ENCODE peak calls at places on chromosomes 6 and 20, in ten cellular contexts. R is CD4-positive, alpha-beta T cell; D is germinal center; O is fibroblast of lung; A is B cell; S is stimulated activated CD4-positive, alpha-beta T cell treated with anti-CD3 and anti-CD28 coated beads, Interleukin-4, amount 100 ng/mL, for 1 hour; L is hypothalamus; X is amniotic stem cell; W is HuH-7.5; H is HEK293T. Y is an unnamed sample.

GRCh38 chr20:43762911-43763310 is 36.1 kb upstream of the GTSF1L start:
- DNase-seq in W (no peak), S (no peak), L (no peak), X (no peak), O (no peak), R (no peak), A (no peak), H (no peak), D (no peak), Y (no peak)

GRCh38 chr6:51529240-51529639 is 558.2 kb downstream of the PKHD1 start:
- DNase-seq in L (no peak), R (no peak), W (no peak), S (no peak), H (no peak), X (no peak), D (no peak), O (no peak), A (no peak), Y (no peak)

GRCh38 chr6:12371641-12372146 is 81.5 kb downstream of the EDN1 start:
- DNase-seq in W (peak), H (no peak), L (no peak), S (no peak), R (no peak), D (no peak), X (no peak), O (no peak), A (no peak), Y (peak)

GRCh38 chr20:34037121-34037520 is 43.4 kb downstream of the RALY start:
- DNase-seq in S (peak), R (peak), D (no peak), O (no peak), X (no peak), L (no peak), W (no peak), H (no peak), A (peak), Y (no peak)

GRCh38 chr6:25485820-25486559 is 166.0 kb upstream of the SCGN start:
- DNase-seq in A (no peak), S (no peak), O (peak), D (no peak), L (no peak), H (peak), R (no peak), X (no peak), W (no peak), Y (no peak)

GRCh38 chr6:141107562-141108160 is 1025.1 kb upstream of the GJE1 start:
- DNase-seq in D (no peak), W (no peak), A (no peak), O (no peak), X (no peak), L (no peak), H (no peak), S (no peak), R (no peak), Y (peak)

GRCh38 chr20:34675561-34675960 is 1.3 kb downstream of the PIGU start:
- DNase-seq in X (no peak), H (no peak), R (no peak), W (no peak), A (no peak), S (no peak), O (no peak), D (no peak), L (no peak), Y (no peak)

GRCh38 chr6:112205521-112206458 is 48.6 kb downstream of the LAMA4 start:
- DNase-seq in D (no peak), L (no peak), H (no peak), A (no peak), S (no peak), X (no peak), O (no peak), R (no peak), W (no peak), Y (no peak)

GRCh38 chr20:41136336-41136694 is 1.0 kb upstream of the PLCG1 start:
- DNase-seq in A (no peak), O (no peak), S (no peak), D (peak), W (no peak), H (no peak), X (no peak), R (no peak), L (no peak), Y (no peak)

GRCh38 chr6:20919677-20920385 is 385.6 kb downstream of the CDKAL1 start:
- DNase-seq in A (no peak), O (peak), X (no peak), L (no peak), D (no peak), S (no peak), W (no peak), H (no peak), R (no peak), Y (no peak)

GRCh38 chr20:16940701-16941100 is 192.5 kb downstream of the OTOR start:
- DNase-seq in R (no peak), H (no peak), O (no peak), D (no peak), A (no peak), S (no peak), L (no peak), X (no peak), W (no peak), Y (no peak)

GRCh38 chr6:33313709-33314514 is at the start of gene TAPBP:
- DNase-seq in A (peak), X (no peak), O (peak), D (peak), W (peak), L (peak), S (peak), H (peak), R (peak), Y (peak)

GRCh38 chr6:140316966-140317365 is 942.5 kb upstream of the CITED2 start:
- DNase-seq in O (no peak), L (no peak), D (no peak), R (no peak), H (no peak), X (no peak), W (no peak), S (no peak), A (no peak), Y (no peak)

GRCh38 chr6:5120011-5120410 is 34.9 kb downstream of the PPP1R3G start:
- DNase-seq in L (no peak), H (no peak), D (no peak), A (no peak), R (no peak), S (no peak), X (no peak), W (no peak), O (no peak), Y (no peak)

GRCh38 chr20:35698298-35699126 is 640 bp downstream of the NFS1 start:
- DNase-seq in H (no peak), R (peak), L (no peak), O (no peak), A (no peak), S (no peak), D (peak), W (peak), X (no peak), Y (peak)

GRCh38 chr6:43716099-43716498 is 28.5 kb upstream of the MRPS18A start:
- DNase-seq in O (peak), R (no peak), S (no peak), H (no peak), A (no peak), L (no peak), X (no peak), D (no peak), W (no peak), Y (no peak)

GRCh38 chr6:90490030-90490429 is 96.8 kb downstream of the MAP3K7 start:
- DNase-seq in A (no peak), H (no peak), D (no peak), X (no peak), R (no peak), W (no peak), L (no peak), S (no peak), O (no peak), Y (peak)

GRCh38 chr6:40344566-40345185 is 242.5 kb downstream of the LRFN2 start:
- DNase-seq in H (no peak), S (no peak), X (no peak), L (no peak), O (no peak), R (peak), A (no peak), D (no peak), W (no peak), Y (no peak)

GRCh38 chr6:157990321-157991066 is 8.8 kb downstream of the SYNJ2 start:
- DNase-seq in H (no peak), R (no peak), W (no peak), X (no peak), O (no peak), A (peak), D (peak), L (no peak), S (peak), Y (no peak)

GRCh38 chr20:53611449-53611894 is 17.8 kb upstream of the ZNF217 start:
- DNase-seq in W (peak), O (peak), A (no peak), L (no peak), S (no peak), D (no peak), R (no peak), X (peak), H (peak), Y (peak)

GRCh38 chr20:51634257-51634656 is 91.7 kb upstream of the NFATC2 start:
- DNase-seq in S (no peak), D (no peak), X (no peak), L (no peak), W (no peak), H (no peak), O (no peak), A (no peak), R (no peak), Y (no peak)

GRCh38 chr6:153698001-153698400 is 341.0 kb upstream of the OPRM1 start:
- DNase-seq in A (no peak), H (no peak), O (no peak), R (no peak), S (no peak), W (no peak), X (no peak), L (no peak), D (no peak), Y (no peak)